ENCODE peak calls at places on chromosome 21, in four cellular contexts. E is right lobe of liver, F is mammary epithelial cell, T is vagina. M is an unnamed sample. For H3K27me3 and H3K4me1, the result is how much of the 10 kb centered on the place peaks cover.

GRCh38 chr21:26800455-26801454 is 44.5 kb downstream of the ADAMTS1 start:
- DNase-seq in E (no peak), F (no peak), T (no peak), M (no peak)

GRCh38 chr21:15301014-15301413 is 236.2 kb upstream of the NRIP1 start:
- DNase-seq in E (no peak), F (peak), T (no peak), M (no peak)

GRCh38 chr21:28309596-28309995 is 683.1 kb downstream of the LTN1 start:
- DNase-seq in E (no peak), F (no peak), T (no peak), M (no peak)

GRCh38 chr21:40512590-40512989 is 334.4 kb downstream of the DSCAM start:
- DNase-seq in E (no peak), F (no peak), T (no peak), M (peak)

GRCh38 chr21:46454142-46454541 is 4.5 kb upstream of the DIP2A start:
- DNase-seq in E (no peak), F (no peak), T (no peak), M (no peak)

GRCh38 chr21:14911351-14911750 is 153.4 kb downstream of the NRIP1 start:
- DNase-seq in E (no peak), F (peak), T (no peak), M (no peak)

GRCh38 chr21:30044447-30045064 is 104.8 kb upstream of the GRIK1 start:
- DNase-seq in E (no peak), F (peak), T (no peak), M (peak)

GRCh38 chr21:28875078-28875477 is 117.6 kb downstream of the LTN1 start:
- DNase-seq in E (no peak), F (peak), T (no peak), M (no peak)

GRCh38 chr21:26795866-26796329 is 49.3 kb downstream of the ADAMTS1 start:
- DNase-seq in E (no peak), F (peak), T (no peak), M (peak)

GRCh38 chr21:34280987-34281386 is 82.8 kb upstream of the KCNE2 start:
- DNase-seq in E (no peak), F (no peak), T (no peak), M (no peak)

GRCh38 chr21:18522181-18522771 is 118.7 kb upstream of the TMPRSS15 start:
- DNase-seq in E (no peak), F (no peak), T (no peak), M (peak)

GRCh38 chr21:18529253-18529652 is 125.7 kb upstream of the TMPRSS15 start:
- DNase-seq in E (no peak), F (no peak), T (no peak), M (peak)

GRCh38 chr21:36757246-36757645 is 58.3 kb downstream of the SIM2 start:
- DNase-seq in E (no peak), F (no peak), T (no peak), M (no peak)

GRCh38 chr21:22609802-22610201 is 1611.6 kb downstream of the NCAM2 start:
- DNase-seq in E (no peak), F (no peak), T (no peak), M (no peak)

GRCh38 chr21:28773036-28773435 is 219.6 kb downstream of the LTN1 start:
- DNase-seq in E (no peak), F (no peak), T (no peak), M (no peak)

GRCh38 chr21:25986928-25987327 is 183.6 kb downstream of the APP start:
- DNase-seq in E (no peak), F (no peak), T (no peak), M (no peak)

GRCh38 chr21:32240708-32241433 is 38.0 kb downstream of the MIS18A start:
- DNase-seq in E (no peak), F (no peak), T (no peak), M (no peak)

GRCh38 chr21:29643289-29643688 is 296.5 kb downstream of the GRIK1 start:
- DNase-seq in E (no peak), F (no peak), T (no peak), M (no peak)

GRCh38 chr21:31410763-31411278 is 66.8 kb upstream of the TIAM1 start:
- DNase-seq in E (no peak), F (no peak), T (no peak), M (no peak)

GRCh38 chr21:31471865-31472264 is 127.8 kb upstream of the TIAM1 start:
- DNase-seq in E (no peak), F (no peak), T (no peak), M (no peak)

GRCh38 chr21:31128234-31128633 is 90.0 kb upstream of the KRTAP19-8 start:
- DNase-seq in E (no peak), F (no peak), T (no peak), M (no peak)

GRCh38 chr21:37241426-37241825 is 25.7 kb downstream of the VPS26C start:
- DNase-seq in E (no peak), F (no peak), T (peak), M (no peak)

GRCh38 chr21:14991957-14992356 is 72.8 kb downstream of the NRIP1 start:
- DNase-seq in E (no peak), F (peak), T (no peak), M (no peak)

GRCh38 chr21:41369915-41370839 is 8.3 kb downstream of the MX2 start:
- DNase-seq in E (no peak), F (no peak), T (no peak), M (no peak)

GRCh38 chr21:17462276-17462981 is 50.4 kb upstream of the CXADR start:
- DNase-seq in E (peak), F (no peak), T (no peak), M (no peak)

GRCh38 chr21:32414579-32415358 is 2.3 kb downstream of the EVA1C start:
- DNase-seq in E (peak), F (peak), T (no peak), M (no peak)

GRCh38 chr21:41283211-41283818 is 33.3 kb upstream of the FAM3B start:
- DNase-seq in E (peak), F (peak), T (no peak), M (peak)

GRCh38 chr21:45522986-45523385 is 19.3 kb downstream of the SLC19A1 start:
- DNase-seq in E (peak), F (no peak), T (no peak), M (no peak)

GRCh38 chr21:33852495-33852894 is 63.1 kb downstream of the ATP5PO start:
- DNase-seq in E (no peak), F (no peak), T (no peak), M (no peak)

GRCh38 chr21:38300180-38300579 is 43.4 kb downstream of the KCNJ15 start:
- DNase-seq in E (no peak), F (no peak), T (no peak), M (no peak)

GRCh38 chr21:45618846-45619485 is 24.6 kb upstream of the PCBP3 start:
- DNase-seq in E (peak), F (peak), T (no peak), M (peak)

GRCh38 chr21:35509004-35509704 is 460.1 kb upstream of the RUNX1 start:
- DNase-seq in E (no peak), F (no peak), T (no peak), M (no peak)
- H3K27me3 ChIP-seq in E (under half), F (under half), T (under half), M (under half)

DNA sequence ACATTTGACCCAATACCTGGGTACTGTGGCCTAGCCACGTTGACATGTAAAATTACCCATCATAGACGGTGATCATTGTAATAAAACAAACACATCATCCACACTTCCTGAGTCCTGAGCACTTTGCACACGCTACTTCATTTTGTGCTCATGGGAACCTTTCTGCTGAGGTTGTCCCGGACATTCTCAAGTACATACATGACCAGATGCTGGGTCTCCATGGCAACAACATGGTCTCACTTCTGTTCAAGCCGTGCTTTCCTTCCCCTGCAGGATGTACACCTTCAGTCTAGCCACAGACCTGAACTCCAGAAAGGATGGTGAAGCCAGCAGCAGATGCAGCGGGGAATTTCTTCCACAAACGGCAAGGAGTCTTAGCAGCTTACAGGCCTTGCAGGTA is 22.7 kb downstream of the UBASH3A start:
- DNase-seq in E (no peak), F (no peak), T (no peak), M (no peak)
- TF ChIP-seq CTCF in E (no peak), F (no peak), T (no peak), M (no peak)

DNA sequence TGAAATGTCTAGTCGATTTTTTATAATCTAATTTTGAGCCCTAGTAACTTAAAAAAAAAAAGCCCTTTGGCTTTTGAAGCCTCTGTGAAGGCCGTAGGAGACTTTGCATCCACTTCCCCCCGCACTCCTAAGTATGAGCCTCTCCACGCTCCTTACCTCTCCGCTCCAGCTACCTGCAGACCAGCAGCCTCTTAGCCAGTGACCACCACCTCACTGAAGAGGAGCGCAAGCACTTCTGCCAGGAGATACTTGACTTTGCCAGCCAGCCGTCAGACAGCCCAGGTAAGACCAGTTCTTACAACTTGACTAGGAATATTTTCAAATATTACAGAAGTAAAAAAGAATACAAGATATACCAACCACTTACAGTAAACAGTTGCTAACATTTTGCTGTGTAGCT is 27.4 kb upstream of the PWP2 start:
- DNase-seq in E (no peak), F (no peak), T (no peak), M (no peak)
- H3K4me1 ChIP-seq in E (under half), F (under half), T (under half), M (under half)

DNA sequence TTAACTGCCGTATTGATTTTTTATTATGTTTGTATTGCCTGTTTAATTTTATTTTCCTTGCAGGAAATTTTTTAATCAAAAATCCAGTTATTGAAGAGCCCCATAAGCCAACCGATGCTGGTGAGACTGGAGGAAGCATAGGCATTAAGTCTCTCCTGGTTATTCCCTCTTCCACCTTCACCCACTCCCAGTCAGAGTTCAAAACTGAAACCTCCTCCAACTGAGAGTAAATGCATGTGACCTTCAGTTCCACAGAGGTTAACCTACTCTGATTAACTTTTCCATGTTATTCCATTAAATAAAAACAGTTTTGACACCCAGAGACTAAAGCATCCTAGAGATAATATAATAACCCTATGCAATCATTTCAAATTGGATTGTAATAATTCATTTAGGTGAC is 376.7 kb downstream of the SETD4 start:
- DNase-seq in E (no peak), F (no peak), T (no peak), M (no peak)
- H3K27me3 ChIP-seq in E (under half), F (under half), T (under half), M (under half)